ENCODE peak calls at places on chromosome 22, in six cellular contexts. One of them, this sample, is unnamed.

GRCh38 chr22:20979243-20979809 is 2.8 kb upstream of the LZTR1 start:
- DNase-seq in astrocyte of the spinal cord: peak
- DNase-seq in choroid plexus epithelial cell: peak
- DNase-seq in HFF-Myc: no peak
- DNase-seq in stomach: peak
- DNase-seq in CD4-positive, alpha-beta T cell: no peak
- DNase-seq in this sample: no peak

GRCh38 chr22:27919943-27920755 is 1.1 kb upstream of the PITPNB start:
- DNase-seq in astrocyte of the spinal cord: peak
- DNase-seq in choroid plexus epithelial cell: peak
- DNase-seq in HFF-Myc: peak
- DNase-seq in stomach: no peak
- DNase-seq in CD4-positive, alpha-beta T cell: no peak
- DNase-seq in this sample: no peak

GRCh38 chr22:18954333-18954732 is 18.2 kb upstream of the PRODH start:
- DNase-seq in astrocyte of the spinal cord: peak
- DNase-seq in choroid plexus epithelial cell: peak
- DNase-seq in HFF-Myc: no peak
- DNase-seq in stomach: peak
- DNase-seq in CD4-positive, alpha-beta T cell: peak
- DNase-seq in this sample: peak

GRCh38 chr22:50684986-50685385 is 12.4 kb downstream of the SHANK3 start:
- DNase-seq in astrocyte of the spinal cord: peak
- DNase-seq in choroid plexus epithelial cell: peak
- DNase-seq in HFF-Myc: no peak
- DNase-seq in stomach: peak
- DNase-seq in CD4-positive, alpha-beta T cell: no peak
- DNase-seq in this sample: no peak

GRCh38 chr22:19962246-19962908 is 20.8 kb upstream of the TXNRD2 start:
- DNase-seq in astrocyte of the spinal cord: peak
- DNase-seq in choroid plexus epithelial cell: peak
- DNase-seq in HFF-Myc: no peak
- DNase-seq in stomach: peak
- DNase-seq in CD4-positive, alpha-beta T cell: peak
- DNase-seq in this sample: no peak

GRCh38 chr22:19565921-19566598 is 41.9 kb upstream of the CLDN5 start:
- DNase-seq in astrocyte of the spinal cord: no peak
- DNase-seq in choroid plexus epithelial cell: no peak
- DNase-seq in HFF-Myc: no peak
- DNase-seq in stomach: no peak
- DNase-seq in CD4-positive, alpha-beta T cell: no peak
- DNase-seq in this sample: no peak

GRCh38 chr22:33030923-33031525 is 27.2 kb downstream of the SYN3 start:
- DNase-seq in astrocyte of the spinal cord: no peak
- DNase-seq in choroid plexus epithelial cell: no peak
- DNase-seq in HFF-Myc: no peak
- DNase-seq in stomach: no peak
- DNase-seq in CD4-positive, alpha-beta T cell: no peak
- DNase-seq in this sample: no peak

GRCh38 chr22:50627452-50627913 is 469 bp downstream of the ARSA start:
- DNase-seq in astrocyte of the spinal cord: no peak
- DNase-seq in choroid plexus epithelial cell: no peak
- DNase-seq in HFF-Myc: no peak
- DNase-seq in stomach: peak
- DNase-seq in CD4-positive, alpha-beta T cell: peak
- DNase-seq in this sample: no peak

GRCh38 chr22:38729946-38730345 is 24.2 kb downstream of the GTPBP1 start:
- DNase-seq in astrocyte of the spinal cord: no peak
- DNase-seq in choroid plexus epithelial cell: no peak
- DNase-seq in HFF-Myc: no peak
- DNase-seq in stomach: no peak
- DNase-seq in CD4-positive, alpha-beta T cell: no peak
- DNase-seq in this sample: no peak

GRCh38 chr22:31495343-31495742 is 993 bp upstream of the SFI1 start:
- DNase-seq in astrocyte of the spinal cord: no peak
- DNase-seq in choroid plexus epithelial cell: no peak
- DNase-seq in HFF-Myc: no peak
- DNase-seq in stomach: no peak
- DNase-seq in CD4-positive, alpha-beta T cell: no peak
- DNase-seq in this sample: no peak

GRCh38 chr22:37501176-37501609 is 15.0 kb upstream of the MFNG start:
- DNase-seq in astrocyte of the spinal cord: peak
- DNase-seq in choroid plexus epithelial cell: peak
- DNase-seq in HFF-Myc: no peak
- DNase-seq in stomach: no peak
- DNase-seq in CD4-positive, alpha-beta T cell: no peak
- DNase-seq in this sample: no peak

GRCh38 chr22:24510694-24511625 is 15.8 kb downstream of the UPB1 start:
- DNase-seq in astrocyte of the spinal cord: peak
- DNase-seq in choroid plexus epithelial cell: peak
- DNase-seq in HFF-Myc: no peak
- DNase-seq in stomach: peak
- DNase-seq in CD4-positive, alpha-beta T cell: no peak
- DNase-seq in this sample: no peak

GRCh38 chr22:41380993-41381328 is 781 bp upstream of the TEF start:
- DNase-seq in astrocyte of the spinal cord: peak
- DNase-seq in choroid plexus epithelial cell: peak
- DNase-seq in HFF-Myc: no peak
- DNase-seq in stomach: peak
- DNase-seq in CD4-positive, alpha-beta T cell: no peak
- DNase-seq in this sample: no peak

GRCh38 chr22:49667236-49667635 is 160.4 kb downstream of the BRD1 start:
- DNase-seq in astrocyte of the spinal cord: no peak
- DNase-seq in choroid plexus epithelial cell: no peak
- DNase-seq in HFF-Myc: no peak
- DNase-seq in stomach: no peak
- DNase-seq in CD4-positive, alpha-beta T cell: no peak
- DNase-seq in this sample: no peak

GRCh38 chr22:17627961-17628303 is 617 bp downstream of the ATP6V1E1 start:
- DNase-seq in astrocyte of the spinal cord: no peak
- DNase-seq in choroid plexus epithelial cell: no peak
- DNase-seq in HFF-Myc: no peak
- DNase-seq in stomach: no peak
- DNase-seq in CD4-positive, alpha-beta T cell: no peak
- DNase-seq in this sample: no peak

GRCh38 chr22:30044369-30044768 is 35.9 kb upstream of the HORMAD2 start:
- DNase-seq in astrocyte of the spinal cord: peak
- DNase-seq in choroid plexus epithelial cell: peak
- DNase-seq in HFF-Myc: peak
- DNase-seq in stomach: peak
- DNase-seq in CD4-positive, alpha-beta T cell: no peak
- DNase-seq in this sample: no peak

GRCh38 chr22:50670914-50671538 is 1.6 kb upstream of the SHANK3 start:
- DNase-seq in astrocyte of the spinal cord: no peak
- DNase-seq in choroid plexus epithelial cell: no peak
- DNase-seq in HFF-Myc: no peak
- DNase-seq in stomach: no peak
- DNase-seq in CD4-positive, alpha-beta T cell: no peak
- DNase-seq in this sample: no peak

GRCh38 chr22:22981670-22982571 is 88.4 kb upstream of the GNAZ start:
- DNase-seq in astrocyte of the spinal cord: no peak
- DNase-seq in choroid plexus epithelial cell: no peak
- DNase-seq in HFF-Myc: no peak
- DNase-seq in stomach: no peak
- DNase-seq in CD4-positive, alpha-beta T cell: no peak
- DNase-seq in this sample: no peak

GRCh38 chr22:32745251-32745995 is 56.1 kb upstream of the TIMP3 start:
- DNase-seq in astrocyte of the spinal cord: peak
- DNase-seq in choroid plexus epithelial cell: peak
- DNase-seq in HFF-Myc: peak
- DNase-seq in stomach: no peak
- DNase-seq in CD4-positive, alpha-beta T cell: no peak
- DNase-seq in this sample: peak

GRCh38 chr22:22871536-22872278 is 15.9 kb upstream of the IGLL5 start:
- DNase-seq in astrocyte of the spinal cord: no peak
- DNase-seq in choroid plexus epithelial cell: no peak
- DNase-seq in HFF-Myc: no peak
- DNase-seq in stomach: no peak
- DNase-seq in CD4-positive, alpha-beta T cell: no peak
- DNase-seq in this sample: no peak

GRCh38 chr22:19466848-19467752 is 11.9 kb downstream of the UFD1 start:
- DNase-seq in astrocyte of the spinal cord: no peak
- DNase-seq in choroid plexus epithelial cell: no peak
- DNase-seq in HFF-Myc: no peak
- DNase-seq in stomach: no peak
- DNase-seq in CD4-positive, alpha-beta T cell: no peak
- DNase-seq in this sample: no peak

GRCh38 chr22:31692186-31692886 is 30.3 kb upstream of the PISD start:
- DNase-seq in astrocyte of the spinal cord: peak
- DNase-seq in choroid plexus epithelial cell: peak
- DNase-seq in HFF-Myc: peak
- DNase-seq in stomach: no peak
- DNase-seq in CD4-positive, alpha-beta T cell: no peak
- DNase-seq in this sample: no peak

GRCh38 chr22:50733521-50734342 is 4.3 kb upstream of the ACR start:
- DNase-seq in astrocyte of the spinal cord: no peak
- DNase-seq in choroid plexus epithelial cell: peak
- DNase-seq in HFF-Myc: no peak
- DNase-seq in stomach: no peak
- DNase-seq in CD4-positive, alpha-beta T cell: no peak
- DNase-seq in this sample: peak

GRCh38 chr22:49036513-49036912 is 791.2 kb downstream of the BRD1 start:
- DNase-seq in astrocyte of the spinal cord: no peak
- DNase-seq in choroid plexus epithelial cell: no peak
- DNase-seq in HFF-Myc: no peak
- DNase-seq in stomach: no peak
- DNase-seq in CD4-positive, alpha-beta T cell: no peak
- DNase-seq in this sample: no peak

GRCh38 chr22:32841175-32841574 is 39.7 kb downstream of the TIMP3 start:
- DNase-seq in astrocyte of the spinal cord: no peak
- DNase-seq in choroid plexus epithelial cell: no peak
- DNase-seq in HFF-Myc: no peak
- DNase-seq in stomach: no peak
- DNase-seq in CD4-positive, alpha-beta T cell: no peak
- DNase-seq in this sample: no peak

GRCh38 chr22:49169074-49169744 is 658.5 kb downstream of the BRD1 start:
- DNase-seq in astrocyte of the spinal cord: no peak
- DNase-seq in choroid plexus epithelial cell: no peak
- DNase-seq in HFF-Myc: no peak
- DNase-seq in stomach: no peak
- DNase-seq in CD4-positive, alpha-beta T cell: no peak
- DNase-seq in this sample: no peak

GRCh38 chr22:45323695-45324094 is 14.0 kb downstream of the FAM118A start:
- DNase-seq in astrocyte of the spinal cord: no peak
- DNase-seq in choroid plexus epithelial cell: no peak
- DNase-seq in HFF-Myc: no peak
- DNase-seq in stomach: no peak
- DNase-seq in CD4-positive, alpha-beta T cell: no peak
- DNase-seq in this sample: no peak

GRCh38 chr22:45324186-45324775 is 14.5 kb downstream of the FAM118A start:
- DNase-seq in astrocyte of the spinal cord: no peak
- DNase-seq in choroid plexus epithelial cell: no peak
- DNase-seq in HFF-Myc: no peak
- DNase-seq in stomach: no peak
- DNase-seq in CD4-positive, alpha-beta T cell: no peak
- DNase-seq in this sample: no peak

GRCh38 chr22:45320326-45320976 is 10.7 kb downstream of the FAM118A start:
- DNase-seq in astrocyte of the spinal cord: no peak
- DNase-seq in choroid plexus epithelial cell: peak
- DNase-seq in HFF-Myc: no peak
- DNase-seq in stomach: no peak
- DNase-seq in CD4-positive, alpha-beta T cell: no peak
- DNase-seq in this sample: no peak

GRCh38 chr22:45322873-45323525 is 13.3 kb downstream of the FAM118A start:
- DNase-seq in astrocyte of the spinal cord: no peak
- DNase-seq in choroid plexus epithelial cell: no peak
- DNase-seq in HFF-Myc: no peak
- DNase-seq in stomach: no peak
- DNase-seq in CD4-positive, alpha-beta T cell: no peak
- DNase-seq in this sample: no peak

DNA sequence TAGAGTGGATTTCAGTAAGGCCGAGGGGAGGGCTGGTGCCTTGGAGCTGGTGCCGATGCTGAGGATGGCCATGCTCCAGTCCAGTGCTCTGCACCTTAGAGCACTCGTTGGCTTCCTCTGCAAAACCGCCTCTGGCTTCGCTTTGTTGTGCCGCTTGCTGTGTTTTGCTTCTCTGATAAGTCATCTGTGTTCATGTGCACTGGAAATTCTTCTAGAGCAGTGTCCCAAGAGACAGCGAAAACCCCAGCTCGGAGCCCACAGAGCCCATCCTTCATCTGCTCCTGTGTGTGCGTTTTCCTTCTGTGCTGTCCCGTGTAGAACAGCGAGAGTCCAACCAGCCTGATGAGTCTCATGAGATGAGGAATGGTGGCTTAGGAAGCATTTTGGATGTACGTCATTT is 12.1 kb downstream of the FAM118A start:
- DNase-seq in astrocyte of the spinal cord: no peak
- DNase-seq in choroid plexus epithelial cell: no peak
- DNase-seq in HFF-Myc: no peak
- DNase-seq in stomach: no peak
- DNase-seq in CD4-positive, alpha-beta T cell: no peak
- DNase-seq in this sample: no peak
- TF ChIP-seq CTCF in astrocyte of the spinal cord: no peak
- TF ChIP-seq CTCF in choroid plexus epithelial cell: no peak
- TF ChIP-seq CTCF in HFF-Myc: no peak
- TF ChIP-seq CTCF in stomach: no peak
- TF ChIP-seq CTCF in CD4-positive, alpha-beta T cell: no peak
- TF ChIP-seq CTCF in this sample: no peak

GRCh38 chr22:35547993-35548761 is 7.5 kb downstream of the RASD2 start:
- DNase-seq in astrocyte of the spinal cord: no peak
- DNase-seq in choroid plexus epithelial cell: peak
- DNase-seq in HFF-Myc: no peak
- DNase-seq in stomach: no peak
- DNase-seq in CD4-positive, alpha-beta T cell: no peak
- DNase-seq in this sample: no peak
- TF ChIP-seq CTCF in astrocyte of the spinal cord: peak
- TF ChIP-seq CTCF in choroid plexus epithelial cell: peak
- TF ChIP-seq CTCF in HFF-Myc: no peak
- TF ChIP-seq CTCF in stomach: no peak
- TF ChIP-seq CTCF in CD4-positive, alpha-beta T cell: no peak
- TF ChIP-seq CTCF in this sample: no peak

DNA sequence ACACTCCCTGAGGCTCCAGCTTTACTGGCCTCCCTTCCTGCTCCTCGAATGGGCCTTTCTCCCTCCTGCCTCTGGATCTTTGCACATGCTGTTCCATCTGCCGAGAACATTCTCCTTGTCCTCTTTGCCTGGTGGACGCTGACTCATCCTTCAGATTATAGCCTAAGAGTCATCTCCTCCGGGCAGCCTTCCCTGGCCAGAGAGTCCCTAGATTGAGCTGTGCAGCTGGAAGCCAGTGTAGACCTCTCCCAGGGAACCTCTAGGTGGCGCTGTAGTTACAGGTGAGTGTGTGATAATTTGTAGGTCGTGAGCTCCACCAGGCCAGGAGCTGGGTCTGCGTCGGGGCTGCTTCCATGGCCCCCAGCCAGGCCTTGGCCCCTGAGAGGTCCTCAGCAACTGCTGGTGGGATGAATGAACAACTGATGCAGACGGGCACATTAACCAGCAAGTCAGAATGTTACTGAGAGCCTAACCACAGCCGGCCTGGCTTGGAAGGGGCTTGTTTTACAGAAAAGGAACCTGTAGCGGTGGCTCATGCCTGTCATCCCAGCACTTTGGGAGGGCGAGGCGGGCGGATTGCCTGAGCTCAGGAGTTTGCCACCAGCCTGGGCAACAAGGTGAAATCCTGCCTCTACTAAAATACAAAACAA is 8.7 kb downstream of the PNPLA5 start:
- DNase-seq in astrocyte of the spinal cord: peak
- DNase-seq in choroid plexus epithelial cell: peak
- DNase-seq in HFF-Myc: peak
- DNase-seq in stomach: peak
- DNase-seq in CD4-positive, alpha-beta T cell: peak
- DNase-seq in this sample: no peak
- TF ChIP-seq CTCF in astrocyte of the spinal cord: peak
- TF ChIP-seq CTCF in choroid plexus epithelial cell: peak
- TF ChIP-seq CTCF in HFF-Myc: peak
- TF ChIP-seq CTCF in stomach: no peak
- TF ChIP-seq CTCF in CD4-positive, alpha-beta T cell: peak
- TF ChIP-seq CTCF in this sample: no peak

GRCh38 chr22:26479043-26479791 is 4.4 kb downstream of the HPS4 start:
- DNase-seq in astrocyte of the spinal cord: no peak
- DNase-seq in choroid plexus epithelial cell: no peak
- DNase-seq in HFF-Myc: no peak
- DNase-seq in stomach: no peak
- DNase-seq in CD4-positive, alpha-beta T cell: no peak
- DNase-seq in this sample: no peak
- TF ChIP-seq CTCF in astrocyte of the spinal cord: no peak
- TF ChIP-seq CTCF in choroid plexus epithelial cell: no peak
- TF ChIP-seq CTCF in HFF-Myc: no peak
- TF ChIP-seq CTCF in stomach: no peak
- TF ChIP-seq CTCF in CD4-positive, alpha-beta T cell: no peak
- TF ChIP-seq CTCF in this sample: no peak

This sample was measured in omental fat pad.